ENCODE peak calls at places on chromosomes 4 and X, in nine cellular contexts. K is sigmoid colon, G is stomach, E is A549, W is ovary, A is transverse colon, X is suprapubic skin, R is tibial nerve, U is HepG2. D is an unnamed sample.
A peak's percentile ranks its signal among the peaks of the same experiment; 100 is the strongest.

GRCh38 chr4:146224331-146224966 is 10.1 kb downstream of the REELD1 start:
- DNase-seq in A (no peak), G (no peak), X (no peak), U (no peak), K (no peak), W (no peak), E (no peak), R (no peak), D (no peak)

GRCh38 chr4:1501754-1502500 is 95.7 kb upstream of the NKX1-1 start:
- DNase-seq in G (no peak), K (no peak), X (peak; percentile 56), W (no peak), R (peak; percentile 0), E (no peak), A (no peak), U (no peak), D (no peak)

GRCh38 chr4:600850-601515 is 24.4 kb upstream of the PDE6B start:
- DNase-seq in U (no peak), G (no peak), A (no peak), R (no peak), W (no peak), K (no peak), E (no peak), X (no peak), D (no peak)

GRCh38 chrX:106939566-106939965 is 19.4 kb downstream of the CLDN2 start:
- DNase-seq in X (no peak), U (no peak), G (no peak), E (no peak), W (no peak), A (no peak), K (no peak), R (no peak), D (no peak)

GRCh38 chrX:44580466-44580865 is 37.8 kb upstream of the FUNDC1 start:
- DNase-seq in X (no peak), W (no peak), A (no peak), E (no peak), U (no peak), R (no peak), K (no peak), G (no peak), D (no peak)

GRCh38 chr4:81919238-81919637 is 447.5 kb upstream of the RASGEF1B start:
- DNase-seq in K (no peak), R (no peak), G (no peak), A (no peak), E (peak; percentile 2), U (peak; percentile 21), W (no peak), X (no peak), D (no peak)

GRCh38 chr4:81040175-81040659 is 9.7 kb downstream of the BMP3 start:
- DNase-seq in X (no peak), R (no peak), K (no peak), E (no peak), G (no peak), U (no peak), A (no peak), W (no peak), D (no peak)

GRCh38 chr4:38664704-38665401 is 854 bp downstream of the KLF3 start:
- DNase-seq in U (peak; percentile 52), G (peak; percentile 69), E (no peak), A (peak; percentile 72), X (peak; percentile 83), W (peak; percentile 86), R (peak; percentile 52), K (peak; percentile 88), D (peak; percentile 91)

GRCh38 chr4:157225096-157225495 is 4.6 kb downstream of the GRIA2 start:
- DNase-seq in W (no peak), X (no peak), R (no peak), E (no peak), U (no peak), G (no peak), A (no peak), K (no peak), D (no peak)

GRCh38 chr4:78565971-78566372 is 14.4 kb downstream of the ANXA3 start:
- DNase-seq in R (no peak), X (no peak), E (peak; percentile 48), W (no peak), A (no peak), U (peak; percentile 92), K (no peak), G (no peak), D (no peak)

GRCh38 chrX:40964633-40965586 is 120.3 kb upstream of the USP9X start:
- DNase-seq in W (no peak), A (no peak), R (no peak), U (no peak), E (no peak), K (no peak), G (no peak), X (no peak), D (no peak)

GRCh38 chr4:1887065-1887464 is 15.9 kb downstream of the NSD2 start:
- DNase-seq in G (no peak), R (no peak), X (no peak), E (no peak), W (no peak), K (no peak), A (no peak), U (no peak), D (no peak)

GRCh38 chrX:1084689-1085088 is 127.8 kb downstream of the CRLF2 start:
- DNase-seq in X (no peak), E (peak; percentile 45), K (no peak), W (no peak), U (no peak), A (no peak), G (no peak), R (no peak), D (no peak)

GRCh38 chrX:134836497-134836968 is 154.3 kb upstream of the SMIM10 start:
- DNase-seq in R (no peak), A (no peak), E (no peak), G (no peak), X (no peak), W (no peak), U (no peak), K (no peak), D (no peak)

GRCh38 chr4:22237846-22238513 is 277.9 kb downstream of the ADGRA3 start:
- DNase-seq in X (no peak), G (no peak), E (no peak), A (peak; percentile 32), K (no peak), R (no peak), W (no peak), U (peak; percentile 54), D (no peak)

GRCh38 chr4:22235798-22236197 is 280.1 kb downstream of the ADGRA3 start:
- DNase-seq in R (no peak), W (no peak), A (no peak), U (no peak), K (no peak), G (no peak), X (no peak), E (no peak), D (no peak)

GRCh38 chr4:22240814-22241213 is 275.1 kb downstream of the ADGRA3 start:
- DNase-seq in U (no peak), G (no peak), A (no peak), K (no peak), R (no peak), E (no peak), W (no peak), X (no peak), D (no peak)

GRCh38 chr4:22238742-22239141 is 277.1 kb downstream of the ADGRA3 start:
- DNase-seq in X (no peak), R (no peak), A (peak; percentile 16), K (no peak), W (no peak), E (no peak), U (peak; percentile 2), G (no peak), D (no peak)

GRCh38 chr4:22237155-22237751 is 278.6 kb downstream of the ADGRA3 start:
- DNase-seq in W (no peak), X (no peak), A (peak; percentile 84), R (no peak), K (no peak), E (no peak), G (peak; percentile 68), U (peak; percentile 15), D (peak; percentile 9)
- TF ChIP-seq EP300 in W (no peak), X (no peak), A (no peak), R (no peak), K (no peak), E (no peak), G (no peak), U (no peak), D (no peak)

DNA sequence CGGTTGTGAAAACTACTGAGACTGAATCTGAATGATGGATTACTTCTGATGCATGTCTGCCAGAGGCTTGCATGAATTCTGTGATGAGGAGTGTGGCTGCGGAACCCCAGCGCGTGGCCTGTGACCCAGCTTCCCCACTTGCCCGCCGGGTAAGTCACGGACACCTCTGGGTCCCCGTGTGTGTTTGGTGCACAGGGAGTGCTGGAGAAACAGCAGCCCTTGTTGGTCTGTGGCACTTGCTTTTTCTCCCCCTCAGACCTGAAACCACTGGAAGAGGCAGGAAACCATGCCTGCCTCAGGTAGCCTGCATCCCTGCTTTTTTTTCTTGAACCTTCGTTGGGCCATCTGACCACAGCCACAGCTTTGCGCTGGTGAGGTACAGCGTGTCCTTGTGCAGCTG is 51.9 kb upstream of the TADA2B start:
- DNase-seq in A (no peak), E (no peak), R (no peak), X (no peak), W (no peak), K (no peak), U (no peak), G (no peak), D (no peak)
- H3K4me3 ChIP-seq in A (no peak overlapping the region), E (no peak overlapping the region), R (no peak overlapping the region), X (peak overlapping the region; percentile 25), W (no peak overlapping the region), K (no peak overlapping the region), U (no peak overlapping the region), G (no peak overlapping the region), D (no peak overlapping the region)

GRCh38 chr4:25919676-25920075 is 5.7 kb downstream of the SMIM20 start:
- DNase-seq in R (no peak), U (peak; percentile 91), K (no peak), E (no peak), G (no peak), A (peak; percentile 28), X (no peak), W (no peak), D (no peak)
- TF ChIP-seq EP300 in R (no peak), U (peak; percentile 22), K (no peak), E (no peak), G (no peak), A (no peak), X (no peak), W (no peak), D (no peak)

GRCh38 chr4:138867404-138867803 is 148.2 kb upstream of the NOCT start:
- DNase-seq in U (no peak), E (no peak), K (no peak), X (no peak), A (no peak), G (no peak), W (no peak), R (no peak), D (no peak)

GRCh38 chr4:138868562-138868961 is 147.0 kb upstream of the NOCT start:
- DNase-seq in K (no peak), W (peak; percentile 22), U (no peak), A (no peak), E (no peak), G (no peak), X (no peak), R (no peak), D (no peak)

GRCh38 chr4:138869165-138869564 is 146.4 kb upstream of the NOCT start:
- DNase-seq in U (no peak), X (no peak), W (no peak), E (no peak), A (no peak), R (no peak), K (no peak), G (no peak), D (no peak)

GRCh38 chr4:138869631-138870030 is 145.9 kb upstream of the NOCT start:
- DNase-seq in U (no peak), E (no peak), A (no peak), G (no peak), R (no peak), K (no peak), X (no peak), W (no peak), D (no peak)

GRCh38 chr4:138870739-138871633 is 144.6 kb upstream of the NOCT start:
- DNase-seq in E (peak; percentile 33), G (peak; percentile 67), R (peak; percentile 33), A (peak; percentile 62), X (no peak), U (peak; percentile 55), W (peak; percentile 67), K (peak; percentile 71), D (no peak)
- H3K4me3 ChIP-seq in E (no peak overlapping the region), G (no peak overlapping the region), R (no peak overlapping the region), A (no peak overlapping the region), X (no peak overlapping the region), U (no peak overlapping the region), W (no peak overlapping the region), K (no peak overlapping the region), D (no peak overlapping the region)

D was measured in upper lobe of left lung.